ENCODE peak calls at places on chromosomes 5 and 9, in four cellular contexts. N, Q, X and Z are unnamed samples.

GRCh38 chr9:14993891-14994554 is 83.8 kb upstream of the FREM1 start:
- DNase-seq in N (no peak), Q (no peak), X (no peak), Z (no peak)

GRCh38 chr9:136292591-136293448 is 11.1 kb downstream of the CCDC187 start:
- DNase-seq in N (no peak), Q (no peak), X (no peak), Z (no peak)

GRCh38 chr9:82012255-82012654 is 23.7 kb downstream of the SPATA31D1 start:
- DNase-seq in N (no peak), Q (no peak), X (no peak), Z (no peak)

GRCh38 chr5:171595801-171596231 is 176.4 kb downstream of the FGF18 start:
- DNase-seq in N (no peak), Q (no peak), X (no peak), Z (peak; percentile 4)

GRCh38 chr9:12934515-12935301 is 159.9 kb downstream of the LURAP1L start:
- DNase-seq in N (no peak), Q (no peak), X (no peak), Z (no peak)

GRCh38 chr9:133533878-133534277 is 626 bp upstream of the ADAMTSL2 start:
- DNase-seq in N (no peak), Q (no peak), X (no peak), Z (no peak)

GRCh38 chr5:14231156-14231555 is 88.0 kb downstream of the TRIO start:
- DNase-seq in N (no peak), Q (no peak), X (no peak), Z (no peak)

GRCh38 chr9:89223398-89223977 is 44.9 kb upstream of the SHC3 start:
- DNase-seq in N (no peak), Q (no peak), X (no peak), Z (no peak)

GRCh38 chr9:124357591-124358361 is 57.5 kb downstream of the PSMB7 start:
- DNase-seq in N (no peak), Q (no peak), X (no peak), Z (no peak)

GRCh38 chr9:27198175-27198574 is 89.2 kb downstream of the TEK start:
- DNase-seq in N (no peak), Q (peak; percentile 13), X (no peak), Z (no peak)

GRCh38 chr9:82334286-82334685 is 345.7 kb downstream of the SPATA31D1 start:
- DNase-seq in N (no peak), Q (no peak), X (no peak), Z (no peak)

GRCh38 chr9:99948896-99949295 is 42.4 kb downstream of the STX17 start:
- DNase-seq in N (no peak), Q (no peak), X (no peak), Z (no peak)

GRCh38 chr9:106025449-106025848 is 331.1 kb downstream of the TMEM38B start:
- DNase-seq in N (no peak), Q (no peak), X (no peak), Z (no peak)

GRCh38 chr5:1008451-1009358 is at the start of gene NKD2:
- DNase-seq in N (peak; percentile 89), Q (no peak), X (peak; percentile 90), Z (no peak)

GRCh38 chr5:59604111-59604510 is 289.4 kb downstream of the PDE4D start:
- DNase-seq in N (no peak), Q (no peak), X (no peak), Z (no peak)

GRCh38 chr5:172412724-172413260 is 41.5 kb downstream of the SH3PXD2B start:
- DNase-seq in N (no peak), Q (no peak), X (no peak), Z (no peak)

GRCh38 chr9:97958812-97959511 is 21.0 kb upstream of the HEMGN start:
- DNase-seq in N (no peak), Q (no peak), X (no peak), Z (no peak)

GRCh38 chr5:168651654-168652053 is 72.5 kb upstream of the PANK3 start:
- DNase-seq in N (no peak), Q (no peak), X (no peak), Z (no peak)

GRCh38 chr9:71302776-71303175 is 181.4 kb upstream of the TRPM3 start:
- DNase-seq in N (no peak), Q (no peak), X (no peak), Z (no peak)

GRCh38 chr9:97940707-97941106 is 2.7 kb upstream of the HEMGN start:
- DNase-seq in N (no peak), Q (no peak), X (no peak), Z (no peak)

GRCh38 chr5:23588841-23589240 is 81.4 kb downstream of the PRDM9 start:
- DNase-seq in N (no peak), Q (no peak), X (no peak), Z (no peak)

GRCh38 chr5:168110384-168110783 is 181.1 kb upstream of the WWC1 start:
- DNase-seq in N (no peak), Q (no peak), X (no peak), Z (no peak)

GRCh38 chr9:133460405-133461175 is 812 bp downstream of the CACFD1 start:
- DNase-seq in N (peak; percentile 84), Q (no peak), X (peak; percentile 78), Z (peak; percentile 97)

GRCh38 chr5:9698125-9698848 is 68.1 kb upstream of the TAS2R1 start:
- DNase-seq in N (no peak), Q (no peak), X (no peak), Z (no peak)

GRCh38 chr5:88785396-88786216 is 97.4 kb downstream of the MEF2C start:
- DNase-seq in N (no peak), Q (peak; percentile 96), X (no peak), Z (no peak)

DNA sequence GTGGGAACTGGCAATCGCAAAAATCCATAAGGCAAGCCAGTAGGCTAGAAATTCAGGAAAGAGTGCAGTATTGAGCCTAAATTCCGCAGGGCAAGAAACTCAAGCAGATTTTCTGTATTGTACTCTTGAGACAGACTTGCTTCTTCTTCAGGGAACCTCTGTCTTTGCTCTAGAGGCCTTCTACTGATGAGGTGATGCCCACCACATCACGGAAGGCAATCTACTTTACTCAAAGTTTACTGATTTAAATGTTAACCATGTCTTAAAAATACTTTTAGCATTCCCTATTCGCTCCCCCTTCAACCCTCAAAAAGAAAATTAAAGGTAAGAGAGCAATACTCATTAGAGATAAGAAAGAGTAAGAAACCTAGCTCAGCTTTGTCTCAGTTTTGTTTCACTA is 11.3 kb downstream of the IL7R start:
- DNase-seq in N (no peak), Q (no peak), X (no peak), Z (no peak)
- TF ChIP-seq POLR2A in N (no peak), Q (no peak), X (no peak), Z (no peak)

GRCh38 chr9:129647635-129648034 is 5.7 kb upstream of the ASB6 start:
- DNase-seq in N (no peak), Q (no peak), X (no peak), Z (no peak)

GRCh38 chr9:129644365-129644764 is 2.4 kb upstream of the ASB6 start:
- DNase-seq in N (no peak), Q (no peak), X (no peak), Z (no peak)

GRCh38 chr9:129646654-129647053 is 4.7 kb upstream of the ASB6 start:
- DNase-seq in N (no peak), Q (no peak), X (no peak), Z (no peak)

GRCh38 chr9:129644902-129645301 is 3.0 kb upstream of the ASB6 start:
- DNase-seq in N (no peak), Q (no peak), X (no peak), Z (no peak)

DNA sequence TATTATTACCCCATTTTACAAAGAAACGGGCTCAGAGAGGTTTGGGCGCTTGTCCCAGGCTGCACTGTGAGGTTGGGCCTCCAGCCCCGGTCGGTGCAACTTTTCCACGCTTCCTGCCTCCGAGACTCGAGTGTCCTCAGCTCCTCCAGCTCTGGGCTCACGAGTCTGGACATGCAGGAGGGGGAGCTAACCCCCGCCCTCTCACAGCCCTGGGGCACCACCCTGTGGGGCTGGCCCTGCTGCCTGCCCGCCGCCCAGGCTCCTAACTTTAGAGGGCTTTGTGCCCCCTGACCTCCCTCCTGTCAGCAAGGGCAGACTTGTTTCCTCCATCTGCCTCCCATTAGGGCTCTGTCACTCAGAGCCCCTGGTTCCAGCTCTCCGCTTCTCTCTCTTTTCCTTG is 4.3 kb upstream of the ASB6 start:
- DNase-seq in N (no peak), Q (no peak), X (no peak), Z (no peak)
- TF ChIP-seq FOSL1 in N (no peak), Q (no peak), X (no peak), Z (no peak)

GRCh38 chr5:56814963-56815656 is at the start of gene MAP3K1:
- DNase-seq in N (peak; percentile 90), Q (no peak), X (peak; percentile 86), Z (peak; percentile 82)
- TF ChIP-seq POLR2A in N (peak; percentile 49), Q (peak; percentile 11), X (no peak), Z (peak; percentile 62)

DNA sequence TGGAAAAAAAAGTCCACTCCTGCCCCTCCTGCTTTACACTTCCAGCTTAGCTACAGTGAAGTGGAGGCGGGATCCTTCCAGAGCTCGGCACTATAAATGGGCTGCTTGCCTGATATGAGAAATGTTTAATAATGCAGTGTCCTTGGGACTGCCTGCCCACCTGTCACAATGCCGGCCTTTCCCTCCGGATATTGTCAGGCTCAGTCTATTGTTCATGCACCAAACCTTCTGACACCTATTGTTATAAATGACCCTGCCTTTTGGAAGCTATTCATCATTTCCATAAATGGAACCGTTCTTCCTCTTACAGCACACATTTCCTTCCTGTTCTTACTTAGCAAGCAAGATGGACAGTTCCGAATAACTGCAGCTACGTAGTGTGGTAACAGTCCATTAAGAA is 146.3 kb downstream of the DMAC1 start:
- DNase-seq in N (no peak), Q (no peak), X (no peak), Z (no peak)
- TF ChIP-seq FOSL1 in N (no peak), Q (no peak), X (no peak), Z (no peak)

DNA sequence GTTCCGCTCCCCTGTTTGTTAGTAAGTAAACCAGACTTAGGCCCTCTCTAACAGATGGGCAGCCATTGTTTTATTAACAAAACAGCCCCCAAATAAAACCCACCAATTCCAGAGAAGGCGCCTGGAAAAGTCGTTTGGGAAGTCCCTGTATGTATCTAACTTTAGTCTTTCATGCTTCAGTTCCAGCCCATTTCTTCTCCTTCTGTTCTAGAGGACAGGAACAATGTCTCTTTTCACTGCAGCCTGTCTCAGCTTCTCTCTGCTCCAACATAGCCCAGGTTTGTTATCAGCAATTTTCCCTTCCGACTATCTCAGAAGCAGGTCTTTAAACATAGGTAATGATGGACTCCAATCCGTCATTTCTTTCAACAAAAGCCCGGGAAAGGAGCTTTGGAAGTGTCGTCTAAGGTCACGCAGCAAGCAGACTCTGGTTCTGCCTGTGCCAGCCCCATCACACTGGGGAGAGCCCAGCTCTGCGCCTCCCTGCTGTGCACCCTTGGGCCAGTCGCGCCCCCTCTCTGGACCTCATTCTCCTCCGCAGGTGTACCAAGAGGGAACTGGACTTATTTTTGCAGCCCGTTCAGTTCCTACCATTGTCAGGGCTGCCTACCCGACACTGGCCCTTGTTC is 9.6 kb upstream of the AKNA start:
- DNase-seq in N (no peak), Q (no peak), X (no peak), Z (no peak)
- TF ChIP-seq POLR2A in N (no peak), Q (no peak), X (no peak), Z (peak; percentile 16)